ENCODE peak calls at places on chromosomes 12 and 14, in ten cellular contexts. One of them, this sample, is unnamed.

GRCh38 chr14:93832665-93833064 is 44.4 kb upstream of the PRIMA1 start:
- DNase-seq in thyroid gland: peak
- DNase-seq in HCT116: no peak
- DNase-seq in stomach: peak
- DNase-seq in adrenal gland: peak
- DNase-seq in IMR-90: no peak
- DNase-seq in testis: peak
- DNase-seq in esophagus squamous epithelium: no peak
- DNase-seq in heart left ventricle: no peak
- DNase-seq in ovary: no peak
- DNase-seq in this sample: no peak

GRCh38 chr12:71652656-71653055 is 11.0 kb downstream of the ZFC3H1 start:
- DNase-seq in thyroid gland: no peak
- DNase-seq in HCT116: no peak
- DNase-seq in stomach: no peak
- DNase-seq in adrenal gland: no peak
- DNase-seq in IMR-90: no peak
- DNase-seq in testis: no peak
- DNase-seq in esophagus squamous epithelium: no peak
- DNase-seq in heart left ventricle: no peak
- DNase-seq in ovary: no peak
- DNase-seq in this sample: no peak

GRCh38 chr14:72776701-72777255 is 117.1 kb downstream of the DPF3 start:
- DNase-seq in thyroid gland: no peak
- DNase-seq in HCT116: no peak
- DNase-seq in stomach: no peak
- DNase-seq in adrenal gland: no peak
- DNase-seq in IMR-90: no peak
- DNase-seq in testis: no peak
- DNase-seq in esophagus squamous epithelium: no peak
- DNase-seq in heart left ventricle: no peak
- DNase-seq in ovary: peak
- DNase-seq in this sample: no peak

GRCh38 chr12:59459966-59460365 is 135.9 kb upstream of the SLC16A7 start:
- DNase-seq in thyroid gland: no peak
- DNase-seq in HCT116: no peak
- DNase-seq in stomach: no peak
- DNase-seq in adrenal gland: no peak
- DNase-seq in IMR-90: peak
- DNase-seq in testis: no peak
- DNase-seq in esophagus squamous epithelium: no peak
- DNase-seq in heart left ventricle: no peak
- DNase-seq in ovary: no peak
- DNase-seq in this sample: no peak

GRCh38 chr12:30847259-30847658 is 79.3 kb upstream of the TSPAN11 start:
- DNase-seq in thyroid gland: no peak
- DNase-seq in HCT116: peak
- DNase-seq in stomach: no peak
- DNase-seq in adrenal gland: no peak
- DNase-seq in IMR-90: peak
- DNase-seq in testis: no peak
- DNase-seq in esophagus squamous epithelium: no peak
- DNase-seq in heart left ventricle: no peak
- DNase-seq in ovary: no peak
- DNase-seq in this sample: peak

GRCh38 chr12:104733717-104734175 is 224.3 kb downstream of the SLC41A2 start:
- DNase-seq in thyroid gland: peak
- DNase-seq in HCT116: peak
- DNase-seq in stomach: no peak
- DNase-seq in adrenal gland: no peak
- DNase-seq in IMR-90: no peak
- DNase-seq in testis: no peak
- DNase-seq in esophagus squamous epithelium: no peak
- DNase-seq in heart left ventricle: no peak
- DNase-seq in ovary: no peak
- DNase-seq in this sample: peak

GRCh38 chr12:23084236-23084995 is 459.4 kb downstream of the ETNK1 start:
- DNase-seq in thyroid gland: no peak
- DNase-seq in HCT116: no peak
- DNase-seq in stomach: no peak
- DNase-seq in adrenal gland: no peak
- DNase-seq in IMR-90: peak
- DNase-seq in testis: no peak
- DNase-seq in esophagus squamous epithelium: no peak
- DNase-seq in heart left ventricle: no peak
- DNase-seq in ovary: no peak
- DNase-seq in this sample: no peak

GRCh38 chr12:26106347-26106746 is 18.5 kb downstream of the BHLHE41 start:
- DNase-seq in thyroid gland: no peak
- DNase-seq in HCT116: no peak
- DNase-seq in stomach: no peak
- DNase-seq in adrenal gland: no peak
- DNase-seq in IMR-90: no peak
- DNase-seq in testis: no peak
- DNase-seq in esophagus squamous epithelium: no peak
- DNase-seq in heart left ventricle: no peak
- DNase-seq in ovary: no peak
- DNase-seq in this sample: no peak

GRCh38 chr12:92365333-92365732 is 219.7 kb upstream of the BTG1 start:
- DNase-seq in thyroid gland: no peak
- DNase-seq in HCT116: no peak
- DNase-seq in stomach: no peak
- DNase-seq in adrenal gland: no peak
- DNase-seq in IMR-90: no peak
- DNase-seq in testis: no peak
- DNase-seq in esophagus squamous epithelium: no peak
- DNase-seq in heart left ventricle: no peak
- DNase-seq in ovary: no peak
- DNase-seq in this sample: no peak

GRCh38 chr14:99158150-99158549 is 113.8 kb downstream of the BCL11B start:
- DNase-seq in thyroid gland: no peak
- DNase-seq in HCT116: no peak
- DNase-seq in stomach: no peak
- DNase-seq in adrenal gland: no peak
- DNase-seq in IMR-90: no peak
- DNase-seq in testis: no peak
- DNase-seq in esophagus squamous epithelium: no peak
- DNase-seq in heart left ventricle: no peak
- DNase-seq in ovary: no peak
- DNase-seq in this sample: no peak

GRCh38 chr14:70662080-70662479 is 20.4 kb downstream of the TTC9 start:
- DNase-seq in thyroid gland: no peak
- DNase-seq in HCT116: no peak
- DNase-seq in stomach: no peak
- DNase-seq in adrenal gland: no peak
- DNase-seq in IMR-90: no peak
- DNase-seq in testis: no peak
- DNase-seq in esophagus squamous epithelium: no peak
- DNase-seq in heart left ventricle: no peak
- DNase-seq in ovary: no peak
- DNase-seq in this sample: no peak

GRCh38 chr12:69266045-69266635 is 26.8 kb downstream of the CPSF6 start:
- DNase-seq in thyroid gland: no peak
- DNase-seq in HCT116: no peak
- DNase-seq in stomach: no peak
- DNase-seq in adrenal gland: no peak
- DNase-seq in IMR-90: peak
- DNase-seq in testis: no peak
- DNase-seq in esophagus squamous epithelium: no peak
- DNase-seq in heart left ventricle: no peak
- DNase-seq in ovary: no peak
- DNase-seq in this sample: no peak

GRCh38 chr14:32202468-32202865 is 602 bp downstream of the RNU6-8 start:
- DNase-seq in thyroid gland: no peak
- DNase-seq in HCT116: no peak
- DNase-seq in stomach: no peak
- DNase-seq in adrenal gland: no peak
- DNase-seq in IMR-90: peak
- DNase-seq in testis: peak
- DNase-seq in esophagus squamous epithelium: no peak
- DNase-seq in heart left ventricle: no peak
- DNase-seq in ovary: peak
- DNase-seq in this sample: peak

GRCh38 chr12:52186135-52186840 is 5.5 kb downstream of the KRT80 start:
- DNase-seq in thyroid gland: no peak
- DNase-seq in HCT116: no peak
- DNase-seq in stomach: no peak
- DNase-seq in adrenal gland: no peak
- DNase-seq in IMR-90: peak
- DNase-seq in testis: no peak
- DNase-seq in esophagus squamous epithelium: no peak
- DNase-seq in heart left ventricle: no peak
- DNase-seq in ovary: no peak
- DNase-seq in this sample: peak

GRCh38 chr12:77768558-77768957 is 62.1 kb upstream of the NAV3 start:
- DNase-seq in thyroid gland: no peak
- DNase-seq in HCT116: no peak
- DNase-seq in stomach: no peak
- DNase-seq in adrenal gland: no peak
- DNase-seq in IMR-90: no peak
- DNase-seq in testis: no peak
- DNase-seq in esophagus squamous epithelium: no peak
- DNase-seq in heart left ventricle: no peak
- DNase-seq in ovary: no peak
- DNase-seq in this sample: no peak

GRCh38 chr14:104938960-104939359 is 14.3 kb downstream of the PLD4 start:
- DNase-seq in thyroid gland: no peak
- DNase-seq in HCT116: no peak
- DNase-seq in stomach: no peak
- DNase-seq in adrenal gland: no peak
- DNase-seq in IMR-90: no peak
- DNase-seq in testis: no peak
- DNase-seq in esophagus squamous epithelium: no peak
- DNase-seq in heart left ventricle: no peak
- DNase-seq in ovary: no peak
- DNase-seq in this sample: no peak

GRCh38 chr12:42767326-42767954 is 177.9 kb upstream of the PRICKLE1 start:
- DNase-seq in thyroid gland: no peak
- DNase-seq in HCT116: no peak
- DNase-seq in stomach: no peak
- DNase-seq in adrenal gland: no peak
- DNase-seq in IMR-90: no peak
- DNase-seq in testis: no peak
- DNase-seq in esophagus squamous epithelium: no peak
- DNase-seq in heart left ventricle: no peak
- DNase-seq in ovary: no peak
- DNase-seq in this sample: no peak

GRCh38 chr14:103382375-103382774 is 2.8 kb upstream of the MARK3 start:
- DNase-seq in thyroid gland: no peak
- DNase-seq in HCT116: no peak
- DNase-seq in stomach: no peak
- DNase-seq in adrenal gland: no peak
- DNase-seq in IMR-90: peak
- DNase-seq in testis: no peak
- DNase-seq in esophagus squamous epithelium: no peak
- DNase-seq in heart left ventricle: no peak
- DNase-seq in ovary: no peak
- DNase-seq in this sample: peak

GRCh38 chr14:39005044-39005736 is 97.8 kb downstream of the SEC23A start:
- DNase-seq in thyroid gland: no peak
- DNase-seq in HCT116: no peak
- DNase-seq in stomach: peak
- DNase-seq in adrenal gland: no peak
- DNase-seq in IMR-90: peak
- DNase-seq in testis: no peak
- DNase-seq in esophagus squamous epithelium: no peak
- DNase-seq in heart left ventricle: no peak
- DNase-seq in ovary: no peak
- DNase-seq in this sample: peak

DNA sequence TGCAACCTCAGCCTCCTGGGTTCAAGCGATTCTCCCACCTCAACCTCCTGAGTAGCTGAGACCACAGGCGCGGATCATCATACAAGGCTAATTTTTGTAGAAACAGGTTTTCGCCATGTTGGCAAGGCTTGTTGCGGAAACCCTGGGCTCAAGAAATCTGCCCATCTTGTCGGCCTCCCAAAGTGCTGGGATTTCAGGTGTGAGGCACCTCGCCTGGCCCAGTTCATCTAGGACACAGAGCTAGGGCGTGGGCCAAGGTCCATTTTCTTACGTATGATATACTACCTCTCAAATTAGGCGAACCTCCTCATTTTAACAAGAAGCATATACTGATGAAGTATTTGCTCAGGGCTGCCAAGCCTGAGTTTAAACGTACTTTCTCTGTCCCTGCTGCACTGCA is 2.1 kb downstream of the RPS29 start:
- DNase-seq in thyroid gland: no peak
- DNase-seq in HCT116: no peak
- DNase-seq in stomach: no peak
- DNase-seq in adrenal gland: no peak
- DNase-seq in IMR-90: no peak
- DNase-seq in testis: no peak
- DNase-seq in esophagus squamous epithelium: no peak
- DNase-seq in heart left ventricle: no peak
- DNase-seq in ovary: no peak
- DNase-seq in this sample: no peak
- H3K4me3 ChIP-seq in thyroid gland: no peak
- H3K4me3 ChIP-seq in HCT116: peak
- H3K4me3 ChIP-seq in stomach: peak
- H3K4me3 ChIP-seq in adrenal gland: no peak
- H3K4me3 ChIP-seq in IMR-90: peak
- H3K4me3 ChIP-seq in testis: no peak
- H3K4me3 ChIP-seq in esophagus squamous epithelium: no peak
- H3K4me3 ChIP-seq in heart left ventricle: no peak
- H3K4me3 ChIP-seq in ovary: no peak
- H3K4me3 ChIP-seq in this sample: peak

GRCh38 chr12:6539276-6540134 is 5.2 kb downstream of the GAPDH start:
- DNase-seq in thyroid gland: no peak
- DNase-seq in HCT116: no peak
- DNase-seq in stomach: no peak
- DNase-seq in adrenal gland: no peak
- DNase-seq in IMR-90: peak
- DNase-seq in testis: no peak
- DNase-seq in esophagus squamous epithelium: no peak
- DNase-seq in heart left ventricle: no peak
- DNase-seq in ovary: no peak
- DNase-seq in this sample: peak
- TF ChIP-seq POLR2A in thyroid gland: no peak
- TF ChIP-seq POLR2A in HCT116: no peak
- TF ChIP-seq POLR2A in stomach: no peak
- TF ChIP-seq POLR2A in adrenal gland: no peak
- TF ChIP-seq POLR2A in IMR-90: peak
- TF ChIP-seq POLR2A in testis: no peak
- TF ChIP-seq POLR2A in esophagus squamous epithelium: no peak
- TF ChIP-seq POLR2A in heart left ventricle: no peak
- TF ChIP-seq POLR2A in ovary: no peak
- TF ChIP-seq POLR2A in this sample: no peak

GRCh38 chr14:54219281-54220121 is 177.3 kb upstream of the CDKN3 start:
- DNase-seq in thyroid gland: no peak
- DNase-seq in HCT116: no peak
- DNase-seq in stomach: no peak
- DNase-seq in adrenal gland: no peak
- DNase-seq in IMR-90: no peak
- DNase-seq in testis: no peak
- DNase-seq in esophagus squamous epithelium: no peak
- DNase-seq in heart left ventricle: no peak
- DNase-seq in ovary: no peak
- DNase-seq in this sample: no peak
- H3K4me3 ChIP-seq in thyroid gland: no peak
- H3K4me3 ChIP-seq in HCT116: no peak
- H3K4me3 ChIP-seq in stomach: peak
- H3K4me3 ChIP-seq in adrenal gland: no peak
- H3K4me3 ChIP-seq in IMR-90: no peak
- H3K4me3 ChIP-seq in testis: no peak
- H3K4me3 ChIP-seq in esophagus squamous epithelium: no peak
- H3K4me3 ChIP-seq in heart left ventricle: peak
- H3K4me3 ChIP-seq in ovary: peak
- H3K4me3 ChIP-seq in this sample: no peak

GRCh38 chr14:91510171-91511013 is at the start of gene PPP4R3A:
- DNase-seq in thyroid gland: peak
- DNase-seq in HCT116: peak
- DNase-seq in stomach: peak
- DNase-seq in adrenal gland: peak
- DNase-seq in IMR-90: peak
- DNase-seq in testis: peak
- DNase-seq in esophagus squamous epithelium: peak
- DNase-seq in heart left ventricle: peak
- DNase-seq in ovary: peak
- DNase-seq in this sample: peak
- TF ChIP-seq POLR2A in thyroid gland: peak
- TF ChIP-seq POLR2A in HCT116: peak
- TF ChIP-seq POLR2A in stomach: peak
- TF ChIP-seq POLR2A in adrenal gland: peak
- TF ChIP-seq POLR2A in IMR-90: peak
- TF ChIP-seq POLR2A in testis: peak
- TF ChIP-seq POLR2A in esophagus squamous epithelium: peak
- TF ChIP-seq POLR2A in heart left ventricle: peak
- TF ChIP-seq POLR2A in ovary: peak
- TF ChIP-seq POLR2A in this sample: peak